ENCODE peak calls at places on chromosomes 16 and 17, in eight cellular contexts. W is activated T-helper 9 cell treated with anti-CD3 and anti-CD28 coated beads, Interleukin-2, amount 50 U/mL, for 16 hours; A is stimulated activated CD4-positive, alpha-beta T cell treated with anti-CD3 and anti-CD28 coated beads, Interleukin-1b, Interleukin-23, amount 100 ng/mL, for 48 hours; D is NCI-H1436; M is kidney tubule cell; C is substantia nigra; G is AG09309; T is MM.1S. B is an unnamed sample.

GRCh38 chr17:40819528-40820125 is 2.8 kb downstream of the KRT10 start:
- DNase-seq in T (no peak), C (no peak), W (no peak), G (no peak), A (no peak), M (peak), D (no peak), B (no peak)

GRCh38 chr17:45224671-45225050 is 3.0 kb downstream of the FMNL1 start:
- DNase-seq in A (peak), C (no peak), G (no peak), D (no peak), W (no peak), M (no peak), T (peak), B (no peak)

GRCh38 chr17:80949451-80950421 is 41.9 kb upstream of the CHMP6 start:
- DNase-seq in W (no peak), C (no peak), A (no peak), M (no peak), T (no peak), D (no peak), G (no peak), B (no peak)

GRCh38 chr17:37179893-37180292 is 195.9 kb upstream of the C17orf78 start:
- DNase-seq in W (no peak), A (no peak), D (no peak), G (no peak), C (no peak), M (peak), T (no peak), B (no peak)

GRCh38 chr16:3508736-3509135 is 7.9 kb downstream of the CLUAP1 start:
- DNase-seq in W (no peak), T (no peak), C (no peak), A (no peak), M (no peak), G (no peak), D (no peak), B (no peak)

GRCh38 chr16:86479419-86479818 is 30.9 kb upstream of the FOXF1 start:
- DNase-seq in D (no peak), T (no peak), W (no peak), G (no peak), C (no peak), A (no peak), M (no peak), B (no peak)

GRCh38 chr16:19284207-19284606 is 1.3 kb upstream of the CLEC19A start:
- DNase-seq in G (no peak), D (no peak), A (peak), W (no peak), M (peak), C (peak), T (no peak), B (no peak)

GRCh38 chr17:41777579-41778188 is 8.8 kb downstream of the JUP start:
- DNase-seq in D (no peak), C (peak), M (peak), T (no peak), W (no peak), A (no peak), G (peak), B (no peak)

GRCh38 chr16:87160218-87160617 is 157.0 kb downstream of the C16orf95 start:
- DNase-seq in T (no peak), D (no peak), W (no peak), M (no peak), A (no peak), G (no peak), C (no peak), B (no peak)

GRCh38 chr17:79943354-79944241 is 92.1 kb downstream of the TBC1D16 start:
- DNase-seq in A (no peak), C (no peak), D (no peak), G (no peak), T (no peak), M (no peak), W (no peak), B (no peak)

GRCh38 chr16:89139907-89140361 is 31.6 kb upstream of the CDH15 start:
- DNase-seq in D (no peak), T (no peak), M (no peak), G (no peak), W (no peak), A (no peak), C (no peak), B (no peak)

GRCh38 chr17:50872710-50873424 is 6.7 kb upstream of the TOB1 start:
- DNase-seq in W (peak), T (peak), D (no peak), M (no peak), G (no peak), C (no peak), A (peak), B (no peak)

GRCh38 chr16:57016831-57017230 is 27.5 kb downstream of the NLRC5 start:
- DNase-seq in M (no peak), C (no peak), G (no peak), D (no peak), T (no peak), A (no peak), W (no peak), B (no peak)

GRCh38 chr17:2445638-2446037 is 44.8 kb upstream of the MNT start:
- DNase-seq in W (no peak), A (no peak), D (no peak), C (no peak), M (no peak), T (no peak), G (no peak), B (no peak)

GRCh38 chr17:83203073-83203471 is 123.7 kb downstream of the METRNL start:
- DNase-seq in G (peak), C (no peak), D (no peak), A (peak), W (no peak), T (no peak), M (no peak), B (peak)

GRCh38 chr17:55965051-55965450 is 188.2 kb upstream of the ANKFN1 start:
- DNase-seq in W (no peak), M (no peak), T (no peak), D (no peak), C (no peak), G (no peak), A (no peak), B (no peak)

GRCh38 chr17:80599546-80600305 is 55.1 kb downstream of the RPTOR start:
- DNase-seq in D (no peak), T (no peak), W (no peak), C (no peak), M (no peak), G (no peak), A (no peak), B (no peak)

GRCh38 chr17:7745748-7746470 is 28.4 kb downstream of the DNAH2 start:
- DNase-seq in A (no peak), D (no peak), W (no peak), G (peak), C (no peak), T (no peak), M (peak), B (no peak)

GRCh38 chr17:21213491-21214014 is 408 bp downstream of the TMEM11 start:
- DNase-seq in W (no peak), M (peak), C (peak), G (no peak), D (peak), T (peak), A (peak), B (peak)

GRCh38 chr16:27690604-27691003 is 140.7 kb downstream of the KATNIP start:
- DNase-seq in M (peak), C (peak), G (no peak), T (peak), W (no peak), D (no peak), A (peak), B (peak)

GRCh38 chr16:85782476-85782875 is 16.9 kb downstream of the EMC8 start:
- DNase-seq in D (no peak), G (no peak), C (no peak), W (no peak), M (no peak), A (no peak), T (no peak), B (no peak)

GRCh38 chr16:15435216-15435864 is 952 bp downstream of the BMERB1 start:
- DNase-seq in M (no peak), G (no peak), T (no peak), W (no peak), A (no peak), D (no peak), C (no peak), B (no peak)

GRCh38 chr17:49994085-49995054 is 654 bp downstream of the DLX3 start:
- DNase-seq in M (no peak), W (no peak), T (no peak), A (no peak), G (no peak), D (no peak), C (no peak), B (no peak)

GRCh38 chr17:76529643-76530488 is 7.6 kb downstream of the CYGB start:
- DNase-seq in G (peak), D (no peak), T (no peak), M (no peak), A (no peak), C (peak), W (no peak), B (no peak)

GRCh38 chr17:10875411-10875810 is 37.5 kb upstream of the PIRT start:
- DNase-seq in T (peak), G (no peak), A (peak), M (no peak), D (no peak), C (peak), W (no peak), B (no peak)

GRCh38 chr16:14286381-14287230 is 215.5 kb downstream of the MRTFB start:
- DNase-seq in M (no peak), T (no peak), A (peak), G (peak), C (peak), D (no peak), W (no peak), B (no peak)

GRCh38 chr16:8063151-8063550 is 527.2 kb downstream of the TMEM114 start:
- DNase-seq in D (no peak), W (no peak), A (no peak), C (no peak), M (no peak), T (no peak), G (no peak), B (no peak)

GRCh38 chr16:74224828-74225227 is 71.8 kb upstream of the PSMD7 start:
- DNase-seq in D (no peak), A (no peak), M (peak), W (no peak), G (no peak), C (no peak), T (no peak), B (no peak)

GRCh38 chr16:69839798-69840409 is 77.8 kb downstream of the WWP2 start:
- DNase-seq in A (no peak), W (no peak), T (no peak), D (no peak), M (no peak), G (no peak), C (peak), B (no peak)

GRCh38 chr16:86510465-86511261 is at the start of gene FOXF1:
- DNase-seq in T (no peak), M (peak), D (no peak), C (no peak), A (no peak), G (no peak), W (no peak), B (no peak)

GRCh38 chr17:75921596-75921995 is 16.9 kb upstream of the MRPL38 start:
- DNase-seq in A (no peak), M (no peak), T (no peak), G (no peak), D (no peak), W (no peak), C (no peak), B (no peak)

GRCh38 chr17:6213859-6214258 is 143.7 kb downstream of the WSCD1 start:
- DNase-seq in W (no peak), D (no peak), A (no peak), M (no peak), C (no peak), G (no peak), T (no peak), B (no peak)

GRCh38 chr17:13492351-13493122 is 109.2 kb downstream of the HS3ST3A1 start:
- DNase-seq in G (no peak), D (no peak), W (no peak), T (no peak), M (no peak), A (no peak), C (no peak), B (no peak)

GRCh38 chr17:77831497-77832179 is 126.9 kb upstream of the TNRC6C start:
- DNase-seq in W (no peak), C (no peak), T (no peak), D (no peak), M (peak), A (no peak), G (no peak), B (no peak)

GRCh38 chr16:683396-684066 is 603 bp downstream of the JMJD8 start:
- DNase-seq in G (no peak), D (no peak), A (no peak), M (peak), T (no peak), W (no peak), C (no peak), B (no peak)

B was measured in NK-92 treated with Interleukin-12 subunit alpha and Interleukin-12 subunit beta, amount 100 ng/mL, for 24 hours.